ENCODE peak calls at places on chromosome 15, in six cellular contexts. X, G, O, Y, Q and P are unnamed samples.

GRCh38 chr15:72099155-72099554 is 18.8 kb downstream of the MYO9A start:
- DNase-seq in O (no peak), G (no peak), Y (no peak), X (no peak), Q (no peak), P (no peak)

GRCh38 chr15:48149858-48150257 is 28.2 kb downstream of the MYEF2 start:
- DNase-seq in Q (peak), G (no peak), O (peak), X (no peak), Y (no peak), P (no peak)

GRCh38 chr15:68681836-68682235 is 103.0 kb downstream of the CORO2B start:
- DNase-seq in Y (no peak), G (no peak), O (no peak), Q (no peak), X (no peak), P (no peak)

GRCh38 chr15:97009036-97009555 is 678.6 kb downstream of the NR2F2 start:
- DNase-seq in Y (no peak), O (peak), X (no peak), G (no peak), Q (no peak), P (no peak)

GRCh38 chr15:56814429-56814828 is 81.1 kb upstream of the ZNF280D start:
- DNase-seq in X (no peak), Y (no peak), O (no peak), G (no peak), Q (no peak), P (no peak)

GRCh38 chr15:40762919-40763800 is 708 bp upstream of the GCHFR start:
- DNase-seq in G (no peak), Y (no peak), O (peak), X (peak), Q (peak), P (no peak)

GRCh38 chr15:39597751-39598185 is 16.9 kb downstream of the THBS1 start:
- DNase-seq in Q (no peak), X (no peak), O (no peak), G (no peak), Y (no peak), P (no peak)

GRCh38 chr15:84552896-84553295 is 47.9 kb upstream of the ZSCAN2 start:
- DNase-seq in Y (no peak), G (no peak), X (no peak), O (peak), Q (peak), P (no peak)

GRCh38 chr15:100686725-100687488 is 84.5 kb downstream of the ASB7 start:
- DNase-seq in X (no peak), G (no peak), Y (no peak), Q (peak), O (peak), P (no peak)

GRCh38 chr15:70524470-70524869 is 238.9 kb downstream of the UACA start:
- DNase-seq in Y (no peak), O (no peak), X (no peak), G (no peak), Q (no peak), P (no peak)

GRCh38 chr15:73700041-73700842 is 16.1 kb downstream of the CD276 start:
- DNase-seq in Y (peak), G (peak), X (peak), Q (peak), O (peak), P (peak)

GRCh38 chr15:29656636-29657475 is 165.4 kb downstream of the TJP1 start:
- DNase-seq in Y (no peak), G (no peak), O (no peak), Q (no peak), X (no peak), P (no peak)

GRCh38 chr15:22980189-22981136 is at the start of gene CYFIP1:
- DNase-seq in O (peak), Q (peak), X (peak), G (peak), Y (no peak), P (peak)